ENCODE peak calls at places on chromosomes 12 and 14, in five cellular contexts. O, Y, S, L and D are unnamed samples.
A peak's percentile ranks its signal among the peaks of the same experiment; 100 is the strongest.

GRCh38 chr14:72907327-72907826 is 13.5 kb upstream of the DPF3 start:
- DNase-seq in O (no peak), Y (no peak), L (no peak), S (no peak), D (no peak)

GRCh38 chr14:59964251-59965007 is 44.5 kb downstream of the LRRC9 start:
- DNase-seq in O (no peak), L (no peak), S (no peak), Y (no peak), D (no peak)

GRCh38 chr12:126418357-126418756 is 1353.1 kb downstream of the AACS start:
- DNase-seq in Y (no peak), O (no peak), S (no peak), L (no peak), D (no peak)

GRCh38 chr14:49552630-49553029 is 33.5 kb downstream of the RPS29 start:
- DNase-seq in L (no peak), Y (no peak), O (no peak), S (no peak), D (no peak)

GRCh38 chr12:57625261-57626032 is 7.6 kb downstream of the B4GALNT1 start:
- DNase-seq in S (no peak), L (no peak), Y (peak; percentile 39), O (no peak), D (no peak)

GRCh38 chr14:22122227-22123187 is 448.9 kb upstream of the OR4E1 start:
- DNase-seq in Y (no peak), L (no peak), S (no peak), O (no peak), D (peak; percentile 22)

GRCh38 chr12:56278905-56279304 is 12.2 kb downstream of the COQ10A start:
- DNase-seq in L (no peak), Y (no peak), O (no peak), S (no peak), D (no peak)

GRCh38 chr12:131621701-131622421 is 89.0 kb upstream of the SFSWAP start:
- DNase-seq in O (peak; percentile 71), Y (no peak), L (no peak), S (no peak), D (no peak)

GRCh38 chr14:75156901-75157300 is 19.5 kb downstream of the TMED10 start:
- DNase-seq in S (no peak), O (no peak), L (no peak), Y (no peak), D (no peak)

GRCh38 chr12:120833849-120834248 is 70.3 kb downstream of the SPPL3 start:
- DNase-seq in S (no peak), L (no peak), O (no peak), Y (no peak), D (no peak)

GRCh38 chr14:53412819-53413664 is 259.9 kb upstream of the DDHD1 start:
- DNase-seq in O (peak; percentile 30), Y (no peak), L (no peak), S (no peak), D (no peak)

GRCh38 chr12:102673606-102674005 is 193.2 kb upstream of the IGF1 start:
- DNase-seq in Y (no peak), L (no peak), S (no peak), O (no peak), D (no peak)

GRCh38 chr12:94812345-94812744 is 162.0 kb upstream of the TMCC3 start:
- DNase-seq in O (no peak), Y (no peak), S (no peak), L (no peak), D (no peak)

GRCh38 chr12:6154730-6155459 is 30.4 kb upstream of the VWF start:
- DNase-seq in O (no peak), S (no peak), L (no peak), Y (no peak), D (no peak)

GRCh38 chr14:100708349-100709217 is 18.1 kb upstream of the DLK1 start:
- DNase-seq in S (no peak), O (no peak), L (no peak), Y (no peak), D (no peak)

GRCh38 chr14:65255029-65255545 is 152.8 kb upstream of the MAX start:
- DNase-seq in L (no peak), S (no peak), Y (no peak), O (no peak), D (no peak)

GRCh38 chr12:119102714-119103113 is 76.0 kb upstream of the HSPB8 start:
- DNase-seq in O (no peak), L (no peak), S (no peak), Y (no peak), D (no peak)

GRCh38 chr12:56668197-56668457 is 20.0 kb downstream of the PTGES3 start:
- DNase-seq in S (no peak), O (no peak), Y (no peak), L (no peak), D (no peak)

GRCh38 chr12:50572275-50572674 is 67.5 kb downstream of the DIP2B start:
- DNase-seq in O (no peak), Y (no peak), L (no peak), S (no peak), D (no peak)